ENCODE peak calls at places on chromosomes 2 and 18, in four cellular contexts. E is tibial artery; M is mucosa of descending colon; P is CD4-positive, alpha-beta T cell. T is an unnamed sample.

GRCh38 chr2:235098736-235099494 is 147.1 kb downstream of the SH3BP4 start:
- DNase-seq in E (no peak), M (no peak), P (no peak), T (no peak)

GRCh38 chr2:157075924-157076323 is 181.6 kb upstream of the GALNT5 start:
- DNase-seq in E (no peak), M (no peak), P (no peak), T (no peak)

GRCh38 chr2:121283670-121284245 is 1.2 kb downstream of the TFCP2L1 start:
- DNase-seq in E (no peak), M (no peak), P (no peak), T (no peak)

GRCh38 chr2:173467751-173468150 is 113.1 kb downstream of the CDCA7 start:
- DNase-seq in E (no peak), M (no peak), P (no peak), T (no peak)

GRCh38 chr2:157185828-157186227 is 71.7 kb upstream of the GALNT5 start:
- DNase-seq in E (no peak), M (no peak), P (no peak), T (no peak)

GRCh38 chr2:168336786-168337388 is 89.5 kb upstream of the STK39 start:
- DNase-seq in E (no peak), M (peak), P (peak), T (no peak)

GRCh38 chr2:216536725-216537124 is 38.1 kb downstream of the RPL37A start:
- DNase-seq in E (no peak), M (no peak), P (no peak), T (no peak)

GRCh38 chr18:32287873-32288272 is 98.0 kb downstream of the MEP1B start:
- DNase-seq in E (no peak), M (no peak), P (no peak), T (no peak)

GRCh38 chr2:21860913-21861312 is 737.1 kb downstream of the TDRD15 start:
- DNase-seq in E (no peak), M (no peak), P (no peak), T (no peak)

GRCh38 chr2:12754643-12755042 is 37.9 kb downstream of the TRIB2 start:
- DNase-seq in E (no peak), M (no peak), P (no peak), T (no peak)

GRCh38 chr2:207115715-207116364 is 49.9 kb downstream of the KLF7 start:
- DNase-seq in E (no peak), M (no peak), P (no peak), T (no peak)

DNA sequence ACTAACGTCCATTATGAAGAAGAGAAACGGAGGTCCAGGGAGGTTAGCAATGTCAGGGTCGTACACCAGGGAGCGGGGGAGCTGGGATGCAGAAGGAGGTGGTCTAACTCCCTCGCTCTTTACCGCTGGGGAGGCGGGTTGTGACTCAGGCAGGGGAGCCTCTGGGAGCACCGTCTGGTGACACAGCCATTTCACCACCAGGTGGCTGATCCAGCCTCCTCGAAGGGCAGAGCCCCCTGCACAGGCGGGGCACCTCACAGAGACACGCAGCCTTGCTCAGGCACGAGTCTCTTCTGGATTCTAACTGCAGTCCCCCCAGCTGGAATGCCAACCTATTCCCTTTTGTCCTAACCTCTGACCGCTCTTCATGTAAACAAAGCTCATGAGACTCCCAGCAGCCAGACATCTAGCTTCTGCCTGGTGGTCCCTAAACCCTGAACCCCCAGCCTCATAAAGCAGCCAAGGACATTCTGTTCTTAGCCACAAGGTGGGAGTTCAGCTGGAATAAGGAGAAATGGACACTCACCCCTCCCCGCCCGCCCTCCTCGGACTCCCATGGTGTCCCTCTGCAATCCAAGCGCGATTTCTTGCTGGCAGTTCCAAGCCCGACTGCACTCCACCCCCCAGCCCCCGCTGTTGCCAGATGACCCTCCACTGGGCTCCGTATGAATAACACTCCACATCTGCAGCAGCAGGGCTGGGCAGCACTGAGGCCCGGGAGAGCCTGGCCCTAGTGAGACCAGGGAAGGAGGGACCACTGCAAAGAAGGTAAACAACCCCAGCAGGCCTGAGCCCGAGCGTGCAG is 84.4 kb downstream of the TNS1 start:
- DNase-seq in E (peak), M (no peak), P (no peak), T (no peak)
- TF ChIP-seq CTCF in E (peak), M (no peak), P (no peak), T (no peak)

DNA sequence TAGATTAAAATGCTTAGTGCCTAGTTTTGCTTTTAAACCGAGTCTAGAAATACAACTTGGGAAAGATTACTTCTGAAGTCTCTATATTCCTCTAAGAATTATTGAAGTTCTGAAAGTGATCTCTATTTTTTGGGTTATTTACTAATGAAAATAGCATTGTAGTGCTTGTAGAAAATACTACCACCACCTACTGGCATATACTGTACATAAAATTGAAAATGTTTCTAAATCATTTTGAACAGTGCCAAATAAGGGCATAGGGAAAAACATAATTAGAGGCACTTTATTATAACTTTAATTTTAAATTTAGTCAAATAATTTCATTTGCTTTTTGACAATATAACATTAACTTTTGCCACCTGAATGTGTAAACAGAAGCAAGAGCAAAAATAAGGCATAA is 1399.6 kb upstream of the ZEB2 start:
- DNase-seq in E (no peak), M (no peak), P (no peak), T (no peak)
- TF ChIP-seq CTCF in E (no peak), M (no peak), P (no peak), T (no peak)

DNA sequence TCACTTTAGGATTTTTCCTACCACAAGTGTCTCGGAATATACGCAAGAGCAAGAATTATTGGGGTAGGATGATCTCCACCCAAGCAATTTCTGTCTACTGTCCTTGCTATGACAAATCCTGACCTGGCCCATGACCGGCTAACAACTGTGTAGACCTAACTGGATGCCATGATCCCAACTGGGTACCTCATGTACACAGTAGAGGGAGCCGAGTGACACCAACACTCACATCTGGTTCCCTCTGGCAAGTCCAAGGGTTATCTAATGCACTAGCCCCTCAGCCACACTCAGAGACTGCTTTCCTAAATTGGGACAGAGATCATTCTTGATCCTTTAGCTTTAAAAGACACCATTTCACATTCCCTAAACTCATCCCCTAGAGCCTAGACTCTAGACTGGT is 60.7 kb upstream of the ZNF532 start:
- DNase-seq in E (no peak), M (no peak), P (no peak), T (no peak)
- TF ChIP-seq CTCF in E (no peak), M (no peak), P (no peak), T (no peak)

GRCh38 chr2:10864888-10865551 is 46.7 kb upstream of the KCNF1 start:
- DNase-seq in E (no peak), M (no peak), P (no peak), T (no peak)
- TF ChIP-seq CTCF in E (no peak), M (no peak), P (peak), T (no peak)

GRCh38 chr2:143841935-143842334 is 678.0 kb downstream of the ZEB2 start:
- DNase-seq in E (no peak), M (no peak), P (no peak), T (no peak)
- TF ChIP-seq CTCF in E (no peak), M (no peak), P (no peak), T (no peak)

DNA sequence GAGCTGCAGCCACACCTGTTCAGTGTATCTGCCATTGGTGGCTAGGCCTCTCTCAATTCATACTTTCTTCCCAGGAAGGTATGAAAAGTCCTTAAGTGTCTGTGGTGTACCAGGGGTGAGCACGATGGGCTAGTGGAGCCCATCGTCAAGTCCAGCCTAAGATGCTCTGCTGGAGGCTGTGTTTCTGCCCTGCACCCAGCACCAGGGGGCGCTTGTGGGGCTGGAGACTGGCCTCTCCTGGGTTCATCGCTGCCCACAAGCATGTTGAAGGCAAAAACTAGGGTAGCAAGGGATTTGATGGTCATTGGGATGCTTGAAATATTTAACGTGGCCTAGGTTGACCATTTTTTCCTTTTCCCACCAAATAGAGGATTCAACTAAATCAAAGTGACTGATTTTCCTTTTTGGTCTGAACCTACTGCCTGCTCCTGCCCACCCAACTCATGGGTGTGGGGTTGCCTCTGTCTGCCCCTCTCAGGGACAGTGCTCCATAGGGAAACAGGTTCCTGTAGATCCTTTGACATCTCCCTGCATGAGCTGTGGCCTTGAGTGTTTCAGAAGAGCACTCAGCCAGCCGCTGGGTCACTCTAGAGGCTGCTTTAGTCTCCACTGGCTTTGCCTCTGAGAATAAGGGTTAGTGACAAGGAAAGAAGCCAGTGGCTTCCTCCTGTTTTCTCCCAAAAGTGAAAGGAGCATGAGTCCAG is 59.0 kb downstream of the TPGS2 start:
- DNase-seq in E (no peak), M (no peak), P (no peak), T (no peak)
- TF ChIP-seq CTCF in E (peak), M (no peak), P (no peak), T (no peak)